ENCODE peak calls at places on chromosomes 6 and 20, in eight cellular contexts. One of them, this sample, is unnamed.
A peak's percentile ranks its signal among the peaks of the same experiment; 100 is the strongest.

GRCh38 chr6:137095093-137095492 is 50.3 kb upstream of the IL20RA start:
- DNase-seq in T-helper 17 cell: no peak
- DNase-seq in hypothalamus: no peak
- DNase-seq in OCI-M1: no peak
- DNase-seq in body of pancreas: no peak
- DNase-seq in Calu3: no peak
- DNase-seq in activated T-helper 2 cell treated with anti-CD3 and anti-CD28 coated beads, Interferon-gamma antibody, Interleukin-2, Interleukin-4, amounts not matched to agents 10 μg/mL and 5 μg/mL and 100 μg/mL, durations not matched to agents 14 hours and 24 hours and 36 hours: no peak
- DNase-seq in naive thymus-derived CD8-positive, alpha-beta T cell: no peak
- DNase-seq in this sample: no peak

GRCh38 chr6:83417880-83418663 is 12.8 kb downstream of the ME1 start:
- DNase-seq in T-helper 17 cell: no peak
- DNase-seq in hypothalamus: no peak
- DNase-seq in OCI-M1: peak; percentile 79
- DNase-seq in body of pancreas: no peak
- DNase-seq in Calu3: peak; percentile 16
- DNase-seq in activated T-helper 2 cell treated with anti-CD3 and anti-CD28 coated beads, Interferon-gamma antibody, Interleukin-2, Interleukin-4, amounts not matched to agents 10 μg/mL and 5 μg/mL and 100 μg/mL, durations not matched to agents 14 hours and 24 hours and 36 hours: no peak
- DNase-seq in naive thymus-derived CD8-positive, alpha-beta T cell: no peak
- DNase-seq in this sample: peak; percentile 30

GRCh38 chr6:110878751-110879539 is 4.4 kb downstream of the AMD1 start:
- DNase-seq in T-helper 17 cell: no peak
- DNase-seq in hypothalamus: peak; percentile 20
- DNase-seq in OCI-M1: peak; percentile 81
- DNase-seq in body of pancreas: no peak
- DNase-seq in Calu3: peak; percentile 29
- DNase-seq in activated T-helper 2 cell treated with anti-CD3 and anti-CD28 coated beads, Interferon-gamma antibody, Interleukin-2, Interleukin-4, amounts not matched to agents 10 μg/mL and 5 μg/mL and 100 μg/mL, durations not matched to agents 14 hours and 24 hours and 36 hours: peak; percentile 27
- DNase-seq in naive thymus-derived CD8-positive, alpha-beta T cell: peak; percentile 43
- DNase-seq in this sample: peak; percentile 18

GRCh38 chr6:13331516-13332348 is 3.4 kb upstream of the TBC1D7 start:
- DNase-seq in T-helper 17 cell: no peak
- DNase-seq in hypothalamus: no peak
- DNase-seq in OCI-M1: peak; percentile 87
- DNase-seq in body of pancreas: no peak
- DNase-seq in Calu3: no peak
- DNase-seq in activated T-helper 2 cell treated with anti-CD3 and anti-CD28 coated beads, Interferon-gamma antibody, Interleukin-2, Interleukin-4, amounts not matched to agents 10 μg/mL and 5 μg/mL and 100 μg/mL, durations not matched to agents 14 hours and 24 hours and 36 hours: no peak
- DNase-seq in naive thymus-derived CD8-positive, alpha-beta T cell: peak; percentile 51
- DNase-seq in this sample: peak; percentile 32

GRCh38 chr6:3383525-3383924 is 73.3 kb downstream of the SLC22A23 start:
- DNase-seq in T-helper 17 cell: no peak
- DNase-seq in hypothalamus: no peak
- DNase-seq in OCI-M1: peak; percentile 90
- DNase-seq in body of pancreas: peak; percentile 55
- DNase-seq in Calu3: no peak
- DNase-seq in activated T-helper 2 cell treated with anti-CD3 and anti-CD28 coated beads, Interferon-gamma antibody, Interleukin-2, Interleukin-4, amounts not matched to agents 10 μg/mL and 5 μg/mL and 100 μg/mL, durations not matched to agents 14 hours and 24 hours and 36 hours: no peak
- DNase-seq in naive thymus-derived CD8-positive, alpha-beta T cell: no peak
- DNase-seq in this sample: no peak

GRCh38 chr20:57325632-57326356 is 3.8 kb upstream of the SPO11 start:
- DNase-seq in T-helper 17 cell: no peak
- DNase-seq in hypothalamus: no peak
- DNase-seq in OCI-M1: no peak
- DNase-seq in body of pancreas: no peak
- DNase-seq in Calu3: no peak
- DNase-seq in activated T-helper 2 cell treated with anti-CD3 and anti-CD28 coated beads, Interferon-gamma antibody, Interleukin-2, Interleukin-4, amounts not matched to agents 10 μg/mL and 5 μg/mL and 100 μg/mL, durations not matched to agents 14 hours and 24 hours and 36 hours: no peak
- DNase-seq in naive thymus-derived CD8-positive, alpha-beta T cell: no peak
- DNase-seq in this sample: no peak

GRCh38 chr6:149965191-149966020 is 1.7 kb downstream of the ULBP1 start:
- DNase-seq in T-helper 17 cell: no peak
- DNase-seq in hypothalamus: no peak
- DNase-seq in OCI-M1: no peak
- DNase-seq in body of pancreas: no peak
- DNase-seq in Calu3: no peak
- DNase-seq in activated T-helper 2 cell treated with anti-CD3 and anti-CD28 coated beads, Interferon-gamma antibody, Interleukin-2, Interleukin-4, amounts not matched to agents 10 μg/mL and 5 μg/mL and 100 μg/mL, durations not matched to agents 14 hours and 24 hours and 36 hours: no peak
- DNase-seq in naive thymus-derived CD8-positive, alpha-beta T cell: peak; percentile 43
- DNase-seq in this sample: no peak

GRCh38 chr20:33689973-33690372 is 3.8 kb upstream of the E2F1 start:
- DNase-seq in T-helper 17 cell: no peak
- DNase-seq in hypothalamus: no peak
- DNase-seq in OCI-M1: peak; percentile 97
- DNase-seq in body of pancreas: no peak
- DNase-seq in Calu3: no peak
- DNase-seq in activated T-helper 2 cell treated with anti-CD3 and anti-CD28 coated beads, Interferon-gamma antibody, Interleukin-2, Interleukin-4, amounts not matched to agents 10 μg/mL and 5 μg/mL and 100 μg/mL, durations not matched to agents 14 hours and 24 hours and 36 hours: peak; percentile 39
- DNase-seq in naive thymus-derived CD8-positive, alpha-beta T cell: peak; percentile 60
- DNase-seq in this sample: peak; percentile 83

GRCh38 chr6:129889580-129889979 is 28.5 kb upstream of the TMEM244 start:
- DNase-seq in T-helper 17 cell: no peak
- DNase-seq in hypothalamus: no peak
- DNase-seq in OCI-M1: peak; percentile 56
- DNase-seq in body of pancreas: no peak
- DNase-seq in Calu3: peak; percentile 9
- DNase-seq in activated T-helper 2 cell treated with anti-CD3 and anti-CD28 coated beads, Interferon-gamma antibody, Interleukin-2, Interleukin-4, amounts not matched to agents 10 μg/mL and 5 μg/mL and 100 μg/mL, durations not matched to agents 14 hours and 24 hours and 36 hours: no peak
- DNase-seq in naive thymus-derived CD8-positive, alpha-beta T cell: no peak
- DNase-seq in this sample: peak; percentile 68

GRCh38 chr6:98695076-98695816 is 139.1 kb upstream of the POU3F2 start:
- DNase-seq in T-helper 17 cell: no peak
- DNase-seq in hypothalamus: peak; percentile 23
- DNase-seq in OCI-M1: no peak
- DNase-seq in body of pancreas: no peak
- DNase-seq in Calu3: no peak
- DNase-seq in activated T-helper 2 cell treated with anti-CD3 and anti-CD28 coated beads, Interferon-gamma antibody, Interleukin-2, Interleukin-4, amounts not matched to agents 10 μg/mL and 5 μg/mL and 100 μg/mL, durations not matched to agents 14 hours and 24 hours and 36 hours: no peak
- DNase-seq in naive thymus-derived CD8-positive, alpha-beta T cell: no peak
- DNase-seq in this sample: no peak

GRCh38 chr6:164106345-164106769 is 691.8 kb downstream of the QKI start:
- DNase-seq in T-helper 17 cell: no peak
- DNase-seq in hypothalamus: peak; percentile 26
- DNase-seq in OCI-M1: peak; percentile 73
- DNase-seq in body of pancreas: no peak
- DNase-seq in Calu3: peak; percentile 28
- DNase-seq in activated T-helper 2 cell treated with anti-CD3 and anti-CD28 coated beads, Interferon-gamma antibody, Interleukin-2, Interleukin-4, amounts not matched to agents 10 μg/mL and 5 μg/mL and 100 μg/mL, durations not matched to agents 14 hours and 24 hours and 36 hours: no peak
- DNase-seq in naive thymus-derived CD8-positive, alpha-beta T cell: no peak
- DNase-seq in this sample: peak; percentile 11

GRCh38 chr20:43749734-43750294 is 23.0 kb upstream of the GTSF1L start:
- DNase-seq in T-helper 17 cell: peak; percentile 87
- DNase-seq in hypothalamus: peak; percentile 86
- DNase-seq in OCI-M1: peak; percentile 83
- DNase-seq in body of pancreas: peak; percentile 82
- DNase-seq in Calu3: peak; percentile 97
- DNase-seq in activated T-helper 2 cell treated with anti-CD3 and anti-CD28 coated beads, Interferon-gamma antibody, Interleukin-2, Interleukin-4, amounts not matched to agents 10 μg/mL and 5 μg/mL and 100 μg/mL, durations not matched to agents 14 hours and 24 hours and 36 hours: peak; percentile 71
- DNase-seq in naive thymus-derived CD8-positive, alpha-beta T cell: peak; percentile 76
- DNase-seq in this sample: peak; percentile 61

GRCh38 chr6:158322724-158323560 is 10.7 kb downstream of the TULP4 start:
- DNase-seq in T-helper 17 cell: no peak
- DNase-seq in hypothalamus: no peak
- DNase-seq in OCI-M1: peak; percentile 23
- DNase-seq in body of pancreas: no peak
- DNase-seq in Calu3: no peak
- DNase-seq in activated T-helper 2 cell treated with anti-CD3 and anti-CD28 coated beads, Interferon-gamma antibody, Interleukin-2, Interleukin-4, amounts not matched to agents 10 μg/mL and 5 μg/mL and 100 μg/mL, durations not matched to agents 14 hours and 24 hours and 36 hours: no peak
- DNase-seq in naive thymus-derived CD8-positive, alpha-beta T cell: no peak
- DNase-seq in this sample: peak; percentile 62

GRCh38 chr20:54491443-54491842 is 16.1 kb downstream of the DOK5 start:
- DNase-seq in T-helper 17 cell: no peak
- DNase-seq in hypothalamus: no peak
- DNase-seq in OCI-M1: no peak
- DNase-seq in body of pancreas: no peak
- DNase-seq in Calu3: no peak
- DNase-seq in activated T-helper 2 cell treated with anti-CD3 and anti-CD28 coated beads, Interferon-gamma antibody, Interleukin-2, Interleukin-4, amounts not matched to agents 10 μg/mL and 5 μg/mL and 100 μg/mL, durations not matched to agents 14 hours and 24 hours and 36 hours: no peak
- DNase-seq in naive thymus-derived CD8-positive, alpha-beta T cell: no peak
- DNase-seq in this sample: no peak

GRCh38 chr6:46419576-46420002 is 71.7 kb downstream of the RCAN2 start:
- DNase-seq in T-helper 17 cell: no peak
- DNase-seq in hypothalamus: peak; percentile 19
- DNase-seq in OCI-M1: peak; percentile 89
- DNase-seq in body of pancreas: peak; percentile 73
- DNase-seq in Calu3: peak; percentile 55
- DNase-seq in activated T-helper 2 cell treated with anti-CD3 and anti-CD28 coated beads, Interferon-gamma antibody, Interleukin-2, Interleukin-4, amounts not matched to agents 10 μg/mL and 5 μg/mL and 100 μg/mL, durations not matched to agents 14 hours and 24 hours and 36 hours: no peak
- DNase-seq in naive thymus-derived CD8-positive, alpha-beta T cell: peak; percentile 7
- DNase-seq in this sample: peak; percentile 43

GRCh38 chr20:62707981-62708521 is 585 bp upstream of the NTSR1 start:
- DNase-seq in T-helper 17 cell: no peak
- DNase-seq in hypothalamus: no peak
- DNase-seq in OCI-M1: no peak
- DNase-seq in body of pancreas: no peak
- DNase-seq in Calu3: peak; percentile 68
- DNase-seq in activated T-helper 2 cell treated with anti-CD3 and anti-CD28 coated beads, Interferon-gamma antibody, Interleukin-2, Interleukin-4, amounts not matched to agents 10 μg/mL and 5 μg/mL and 100 μg/mL, durations not matched to agents 14 hours and 24 hours and 36 hours: no peak
- DNase-seq in naive thymus-derived CD8-positive, alpha-beta T cell: no peak
- DNase-seq in this sample: peak; percentile 97

GRCh38 chr6:100209323-100210137 is 215.5 kb upstream of the MCHR2 start:
- DNase-seq in T-helper 17 cell: no peak
- DNase-seq in hypothalamus: no peak
- DNase-seq in OCI-M1: peak; percentile 57
- DNase-seq in body of pancreas: no peak
- DNase-seq in Calu3: no peak
- DNase-seq in activated T-helper 2 cell treated with anti-CD3 and anti-CD28 coated beads, Interferon-gamma antibody, Interleukin-2, Interleukin-4, amounts not matched to agents 10 μg/mL and 5 μg/mL and 100 μg/mL, durations not matched to agents 14 hours and 24 hours and 36 hours: no peak
- DNase-seq in naive thymus-derived CD8-positive, alpha-beta T cell: no peak
- DNase-seq in this sample: no peak

GRCh38 chr20:13024581-13024980 is 15.8 kb downstream of the SPTLC3 start:
- DNase-seq in T-helper 17 cell: no peak
- DNase-seq in hypothalamus: no peak
- DNase-seq in OCI-M1: no peak
- DNase-seq in body of pancreas: no peak
- DNase-seq in Calu3: no peak
- DNase-seq in activated T-helper 2 cell treated with anti-CD3 and anti-CD28 coated beads, Interferon-gamma antibody, Interleukin-2, Interleukin-4, amounts not matched to agents 10 μg/mL and 5 μg/mL and 100 μg/mL, durations not matched to agents 14 hours and 24 hours and 36 hours: no peak
- DNase-seq in naive thymus-derived CD8-positive, alpha-beta T cell: no peak
- DNase-seq in this sample: no peak